ENCODE peak calls at places on chromosomes 5 and 9, in nine cellular contexts. U is OCI-LY7, D is PC-3, A is neural progenitor cell, B is MM.1S, G is SK-N-SH, X is GM23248, S is hepatocyte, L is HCT116. Y is an unnamed sample.

GRCh38 chr9:128260340-128260739 is 15.5 kb downstream of the GOLGA2 start:
- DNase-seq in U (no peak), D (no peak), A (no peak), B (no peak), G (no peak), X (no peak), S (no peak), L (no peak), Y (no peak)

GRCh38 chr5:75567710-75568109 is 43.5 kb upstream of the ANKDD1B start:
- DNase-seq in U (no peak), D (peak; percentile 73), A (no peak), B (no peak), G (no peak), X (peak; percentile 67), S (peak; percentile 5), L (peak; percentile 19), Y (no peak)

GRCh38 chr5:32193591-32193990 is 19.5 kb upstream of the GOLPH3 start:
- DNase-seq in U (no peak), D (peak; percentile 85), A (no peak), B (no peak), G (peak; percentile 77), X (peak; percentile 65), S (peak; percentile 62), L (no peak), Y (no peak)

GRCh38 chr5:84603557-84604185 is 219.0 kb upstream of the EDIL3 start:
- DNase-seq in U (no peak), D (peak; percentile 6), A (no peak), B (no peak), G (no peak), X (peak; percentile 27), S (no peak), L (no peak), Y (no peak)

GRCh38 chr5:135391869-135392255 is 7.2 kb downstream of the MACROH2A1 start:
- DNase-seq in U (no peak), D (no peak), A (no peak), B (no peak), G (no peak), X (peak; percentile 20), S (no peak), L (no peak), Y (no peak)

GRCh38 chr5:84764227-84764626 is 379.5 kb upstream of the EDIL3 start:
- DNase-seq in U (no peak), D (no peak), A (no peak), B (no peak), G (no peak), X (no peak), S (no peak), L (no peak), Y (no peak)

GRCh38 chr9:136808781-136809158 is 1.0 kb downstream of the RABL6 start:
- DNase-seq in U (no peak), D (no peak), A (peak; percentile 43), B (peak; percentile 14), G (no peak), X (peak; percentile 75), S (no peak), L (no peak), Y (peak; percentile 43)

GRCh38 chr5:134177197-134178171 is 734 bp upstream of the SKP1 start:
- DNase-seq in U (peak; percentile 85), D (peak; percentile 26), A (peak; percentile 88), B (peak; percentile 64), G (peak; percentile 23), X (peak; percentile 82), S (peak; percentile 80), L (peak; percentile 60), Y (peak; percentile 86)

GRCh38 chr5:68656936-68657857 is 436.6 kb upstream of the SLC30A5 start:
- DNase-seq in U (no peak), D (peak; percentile 22), A (no peak), B (no peak), G (no peak), X (no peak), S (no peak), L (no peak), Y (peak; percentile 30)

GRCh38 chr9:2697492-2697891 is 19.8 kb upstream of the KCNV2 start:
- DNase-seq in U (peak; percentile 16), D (no peak), A (no peak), B (no peak), G (no peak), X (no peak), S (no peak), L (no peak), Y (no peak)

GRCh38 chr9:84804948-84805694 is 135.6 kb downstream of the NTRK2 start:
- DNase-seq in U (no peak), D (no peak), A (no peak), B (no peak), G (no peak), X (no peak), S (no peak), L (no peak), Y (no peak)

GRCh38 chr5:55816342-55816741 is 34.8 kb upstream of the IL31RA start:
- DNase-seq in U (no peak), D (peak; percentile 70), A (no peak), B (no peak), G (no peak), X (peak; percentile 79), S (peak; percentile 18), L (no peak), Y (no peak)
- TF ChIP-seq EZH2phosphoT487 in U (no peak), D (no peak), A (no peak), B (no peak), G (no peak), X (no peak), S (no peak), L (no peak), Y (no peak)

DNA sequence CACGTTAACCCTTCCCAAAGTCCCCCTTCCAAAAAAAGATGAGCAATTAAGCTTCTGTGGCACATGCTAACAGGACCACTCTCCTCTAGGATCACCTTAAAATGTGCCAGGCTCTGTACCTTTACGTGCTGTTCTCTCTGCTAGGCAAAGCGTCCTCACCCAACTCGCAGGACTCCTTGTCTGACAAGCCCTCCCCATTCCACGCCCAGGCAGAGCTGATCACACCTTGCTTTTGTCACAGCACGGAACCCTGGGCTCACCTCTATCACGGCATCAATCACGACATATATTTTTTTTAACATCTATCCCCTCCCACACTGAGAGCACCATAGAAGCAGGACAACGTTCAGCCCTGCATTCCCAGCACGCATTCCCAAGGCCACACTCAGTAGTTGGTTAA is 47.1 kb downstream of the CDK5RAP2 start:
- DNase-seq in U (no peak), D (no peak), A (no peak), B (no peak), G (no peak), X (no peak), S (no peak), L (no peak), Y (no peak)
- H3K27ac ChIP-seq in U (no peak overlapping the region), D (peak overlapping the region; percentile 66), A (no peak overlapping the region), B (no peak overlapping the region), G (no peak overlapping the region), X (peak overlapping the region; percentile 21), S (peak overlapping the region; percentile 62), L (peak overlapping the region; percentile 47), Y (no peak overlapping the region)

GRCh38 chr9:100160021-100160420 is 61.0 kb downstream of the INVS start:
- DNase-seq in U (peak; percentile 13), D (no peak), A (no peak), B (no peak), G (no peak), X (no peak), S (no peak), L (no peak), Y (no peak)
- TF ChIP-seq EZH2phosphoT487 in U (no peak), D (no peak), A (no peak), B (no peak), G (no peak), X (no peak), S (no peak), L (no peak), Y (no peak)

GRCh38 chr9:35340046-35340445 is 149.9 kb upstream of the RUSC2 start:
- DNase-seq in U (no peak), D (no peak), A (no peak), B (no peak), G (peak; percentile 4), X (peak; percentile 53), S (no peak), L (no peak), Y (no peak)

GRCh38 chr9:35342221-35342620 is 147.7 kb upstream of the RUSC2 start:
- DNase-seq in U (no peak), D (no peak), A (no peak), B (no peak), G (no peak), X (peak; percentile 70), S (no peak), L (no peak), Y (no peak)

GRCh38 chr9:35341021-35341420 is 148.9 kb upstream of the RUSC2 start:
- DNase-seq in U (no peak), D (no peak), A (no peak), B (peak; percentile 44), G (no peak), X (no peak), S (no peak), L (no peak), Y (no peak)

GRCh38 chr9:35338561-35339274 is 151.2 kb upstream of the RUSC2 start:
- DNase-seq in U (no peak), D (no peak), A (no peak), B (no peak), G (no peak), X (no peak), S (no peak), L (no peak), Y (no peak)

GRCh38 chr9:35341585-35341984 is 148.3 kb upstream of the RUSC2 start:
- DNase-seq in U (no peak), D (no peak), A (no peak), B (no peak), G (no peak), X (peak; percentile 89), S (peak; percentile 27), L (no peak), Y (peak; percentile 41)
- H3K27ac ChIP-seq in U (no peak overlapping the region), D (no peak overlapping the region), A (no peak overlapping the region), B (peak overlapping the region; percentile 45), G (no peak overlapping the region), X (peak overlapping the region; percentile 56), S (peak overlapping the region; percentile 25), L (no peak overlapping the region), Y (no peak overlapping the region)

GRCh38 chr5:112554089-112554977 is 135.3 kb upstream of the EPB41L4A start:
- DNase-seq in U (no peak), D (no peak), A (no peak), B (no peak), G (no peak), X (peak; percentile 54), S (no peak), L (no peak), Y (no peak)

GRCh38 chr5:112549605-112550161 is 130.6 kb upstream of the EPB41L4A start:
- DNase-seq in U (no peak), D (no peak), A (no peak), B (peak; percentile 10), G (no peak), X (no peak), S (no peak), L (no peak), Y (no peak)

GRCh38 chr5:112549127-112549526 is 130.1 kb upstream of the EPB41L4A start:
- DNase-seq in U (no peak), D (no peak), A (no peak), B (peak; percentile 73), G (no peak), X (no peak), S (no peak), L (no peak), Y (no peak)

GRCh38 chr5:112552791-112553190 is 133.7 kb upstream of the EPB41L4A start:
- DNase-seq in U (no peak), D (peak; percentile 67), A (no peak), B (no peak), G (no peak), X (no peak), S (no peak), L (no peak), Y (no peak)

GRCh38 chr5:112551437-112552018 is 132.5 kb upstream of the EPB41L4A start:
- DNase-seq in U (peak; percentile 75), D (peak; percentile 65), A (peak; percentile 77), B (peak; percentile 59), G (peak; percentile 42), X (peak; percentile 83), S (peak; percentile 85), L (peak; percentile 59), Y (peak; percentile 77)
- TF ChIP-seq EZH2phosphoT487 in U (no peak), D (no peak), A (no peak), B (no peak), G (no peak), X (no peak), S (no peak), L (no peak), Y (no peak)

Y was measured in GM23338.